ENCODE peak calls at places on chromosomes 16 and 17, in nine cellular contexts. S, C, P, F, I, D, A, E and G are unnamed samples. For H3K36me3, the result is how much of the 10 kb centered on the place peaks cover.

GRCh38 chr16:24071990-24072389 is 184.1 kb upstream of the CACNG3 start:
- DNase-seq in S (no peak), C (no peak), P (no peak), F (no peak), I (no peak), D (no peak), A (no peak), E (no peak), G (no peak)

GRCh38 chr16:325375-326155 is 27.0 kb downstream of the AXIN1 start:
- DNase-seq in S (no peak), C (no peak), P (no peak), F (no peak), I (no peak), D (no peak), A (no peak), E (no peak), G (no peak)

GRCh38 chr17:57861000-57861736 is 11.3 kb upstream of the MRPS23 start:
- DNase-seq in S (no peak), C (peak), P (peak), F (peak), I (peak), D (peak), A (no peak), E (peak), G (peak)

GRCh38 chr17:36750316-36750885 is 149.0 kb downstream of the MRM1 start:
- DNase-seq in S (no peak), C (no peak), P (no peak), F (no peak), I (no peak), D (no peak), A (no peak), E (no peak), G (peak)

GRCh38 chr16:24972608-24973220 is 42.5 kb downstream of the ARHGAP17 start:
- DNase-seq in S (no peak), C (no peak), P (no peak), F (no peak), I (no peak), D (no peak), A (no peak), E (peak), G (no peak)

GRCh38 chr16:28984619-28985135 is at the start of gene LAT:
- DNase-seq in S (no peak), C (no peak), P (no peak), F (no peak), I (peak), D (no peak), A (no peak), E (peak), G (no peak)

GRCh38 chr17:41212524-41213169 is 13.8 kb upstream of the KRTAP9-2 start:
- DNase-seq in S (no peak), C (no peak), P (no peak), F (no peak), I (no peak), D (no peak), A (no peak), E (no peak), G (no peak)

GRCh38 chr16:21235199-21235585 is 1.7 kb downstream of the ANKS4B start:
- DNase-seq in S (no peak), C (no peak), P (no peak), F (no peak), I (no peak), D (no peak), A (no peak), E (no peak), G (no peak)

GRCh38 chr17:10125761-10126553 is 72.4 kb downstream of the GAS7 start:
- DNase-seq in S (no peak), C (no peak), P (no peak), F (no peak), I (no peak), D (no peak), A (no peak), E (no peak), G (no peak)

GRCh38 chr17:28612531-28612930 is 1.5 kb downstream of the RSKR start:
- DNase-seq in S (no peak), C (no peak), P (no peak), F (no peak), I (no peak), D (no peak), A (no peak), E (no peak), G (no peak)

GRCh38 chr16:30061195-30061554 is 4.4 kb upstream of the ALDOA start:
- DNase-seq in S (no peak), C (no peak), P (no peak), F (no peak), I (no peak), D (no peak), A (peak), E (no peak), G (no peak)

GRCh38 chr16:17471745-17472075 is 950 bp upstream of the XYLT1 start:
- DNase-seq in S (no peak), C (no peak), P (no peak), F (no peak), I (no peak), D (no peak), A (no peak), E (no peak), G (no peak)

GRCh38 chr17:73757324-73757942 is 113.2 kb upstream of the SDK2 start:
- DNase-seq in S (no peak), C (no peak), P (no peak), F (no peak), I (no peak), D (no peak), A (no peak), E (no peak), G (no peak)

GRCh38 chr16:53504161-53504663 is 1.2 kb upstream of the AKTIP start:
- DNase-seq in S (peak), C (peak), P (no peak), F (no peak), I (no peak), D (no peak), A (peak), E (peak), G (peak)

GRCh38 chr17:35254107-35254802 is 11.4 kb downstream of the SLFN5 start:
- DNase-seq in S (peak), C (peak), P (no peak), F (peak), I (no peak), D (no peak), A (no peak), E (no peak), G (peak)

GRCh38 chr17:36602924-36603384 is 1.6 kb downstream of the MRM1 start:
- DNase-seq in S (no peak), C (no peak), P (no peak), F (peak), I (peak), D (no peak), A (peak), E (peak), G (peak)

GRCh38 chr17:71792966-71793365 is 327.9 kb upstream of the SOX9 start:
- DNase-seq in S (no peak), C (no peak), P (no peak), F (no peak), I (no peak), D (no peak), A (no peak), E (no peak), G (no peak)

GRCh38 chr17:27247071-27247957 is 46.6 kb upstream of the WSB1 start:
- DNase-seq in S (peak), C (peak), P (no peak), F (no peak), I (no peak), D (no peak), A (no peak), E (no peak), G (peak)

GRCh38 chr17:27929990-27930389 is 36.8 kb upstream of the LYRM9 start:
- DNase-seq in S (no peak), C (no peak), P (no peak), F (no peak), I (no peak), D (no peak), A (no peak), E (no peak), G (no peak)

GRCh38 chr16:74896389-74897370 is 88.2 kb downstream of the WDR59 start:
- DNase-seq in S (no peak), C (no peak), P (no peak), F (peak), I (no peak), D (no peak), A (no peak), E (no peak), G (no peak)

GRCh38 chr16:56860226-56861020 is 4.6 kb upstream of the SLC12A3 start:
- DNase-seq in S (no peak), C (no peak), P (no peak), F (no peak), I (no peak), D (no peak), A (no peak), E (peak), G (no peak)

GRCh38 chr17:78973196-78973595 is 6.5 kb downstream of the LGALS3BP start:
- DNase-seq in S (no peak), C (no peak), P (no peak), F (no peak), I (no peak), D (no peak), A (no peak), E (no peak), G (no peak)

GRCh38 chr16:83903739-83904138 is 4.8 kb downstream of the MLYCD start:
- DNase-seq in S (no peak), C (no peak), P (no peak), F (no peak), I (no peak), D (no peak), A (no peak), E (no peak), G (no peak)

GRCh38 chr17:79988163-79988971 is 47.3 kb downstream of the TBC1D16 start:
- DNase-seq in S (no peak), C (no peak), P (no peak), F (peak), I (no peak), D (no peak), A (no peak), E (no peak), G (peak)

GRCh38 chr17:51046527-51047384 is 73.9 kb downstream of the SPAG9 start:
- DNase-seq in S (no peak), C (peak), P (no peak), F (no peak), I (no peak), D (no peak), A (peak), E (no peak), G (no peak)

GRCh38 chr16:11329080-11329491 is 16.2 kb upstream of the RMI2 start:
- DNase-seq in S (no peak), C (no peak), P (no peak), F (no peak), I (no peak), D (no peak), A (no peak), E (peak), G (no peak)

GRCh38 chr17:74712756-74713155 is at the start of gene CD300LF:
- DNase-seq in S (no peak), C (no peak), P (no peak), F (no peak), I (no peak), D (no peak), A (no peak), E (no peak), G (peak)

GRCh38 chr16:52320930-52321439 is 226.0 kb downstream of the TOX3 start:
- DNase-seq in S (no peak), C (no peak), P (no peak), F (no peak), I (no peak), D (peak), A (no peak), E (no peak), G (no peak)

GRCh38 chr16:55359946-55360345 is 35.9 kb downstream of the IRX6 start:
- DNase-seq in S (no peak), C (no peak), P (no peak), F (no peak), I (no peak), D (no peak), A (no peak), E (no peak), G (no peak)

GRCh38 chr17:61583660-61584264 is 7.3 kb downstream of the NACA2 start:
- DNase-seq in S (no peak), C (no peak), P (no peak), F (no peak), I (no peak), D (no peak), A (no peak), E (no peak), G (no peak)

GRCh38 chr17:29458066-29458465 is 67.9 kb downstream of the TAOK1 start:
- DNase-seq in S (no peak), C (no peak), P (no peak), F (no peak), I (no peak), D (no peak), A (no peak), E (no peak), G (no peak)

GRCh38 chr16:27636453-27637200 is 86.7 kb downstream of the KATNIP start:
- DNase-seq in S (no peak), C (no peak), P (no peak), F (no peak), I (no peak), D (no peak), A (no peak), E (no peak), G (no peak)

GRCh38 chr16:85068746-85069145 is 41.2 kb downstream of the KIAA0513 start:
- DNase-seq in S (no peak), C (no peak), P (no peak), F (no peak), I (no peak), D (no peak), A (no peak), E (no peak), G (no peak)
- H3K36me3 ChIP-seq in S (half or more), C (half or more), P (under half), F (under half), I (under half), D (under half), A (under half), E (under half), G (half or more)

DNA sequence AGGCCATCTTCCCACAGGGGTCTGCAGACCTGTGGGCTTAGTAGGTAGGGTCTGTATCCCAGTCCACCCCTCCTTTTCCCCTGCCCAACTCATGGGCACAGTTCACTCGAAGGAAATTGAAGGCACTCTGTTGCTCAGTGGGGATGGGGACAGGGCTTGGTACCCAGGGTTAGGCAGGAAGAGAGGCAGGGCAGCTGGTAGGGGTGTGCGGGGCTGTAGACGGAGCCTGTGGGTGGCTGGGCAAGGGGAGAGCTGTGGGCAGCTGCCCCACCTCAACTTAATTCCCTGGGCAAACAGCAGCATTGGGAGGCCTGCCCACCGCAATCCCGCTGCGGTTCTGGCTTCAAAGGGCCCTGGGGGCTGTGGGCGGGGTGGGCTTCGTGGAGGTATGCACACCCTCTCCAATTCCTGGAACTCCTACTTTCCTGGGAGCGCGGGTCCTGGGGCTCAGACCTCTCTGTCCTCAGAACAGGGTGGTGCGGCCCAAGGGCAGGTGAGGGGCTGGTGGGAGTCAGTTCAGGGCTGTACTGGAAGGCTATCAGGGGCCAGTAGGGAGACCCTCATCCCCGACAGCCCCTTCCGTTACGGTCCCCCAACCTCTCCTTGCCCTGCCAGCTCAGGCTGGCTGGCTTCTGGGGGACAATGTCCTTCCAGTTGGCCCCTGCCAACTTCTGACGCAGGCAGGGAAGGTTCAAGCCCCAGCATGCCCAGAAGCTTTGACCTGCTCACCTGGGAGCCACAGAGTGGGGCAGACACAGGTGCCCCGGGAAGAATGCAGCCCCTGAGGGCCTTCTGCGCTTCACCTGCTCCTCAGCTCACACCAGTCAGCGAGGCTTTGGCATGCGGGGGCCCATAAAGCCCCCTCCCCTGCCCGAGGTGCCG is 9.1 kb downstream of the FOXJ1 start:
- DNase-seq in S (no peak), C (no peak), P (no peak), F (no peak), I (no peak), D (no peak), A (no peak), E (no peak), G (no peak)
- H3K4me3 ChIP-seq in S (no peak), C (no peak), P (no peak), F (no peak), I (no peak), D (no peak), A (no peak), E (no peak), G (peak)

DNA sequence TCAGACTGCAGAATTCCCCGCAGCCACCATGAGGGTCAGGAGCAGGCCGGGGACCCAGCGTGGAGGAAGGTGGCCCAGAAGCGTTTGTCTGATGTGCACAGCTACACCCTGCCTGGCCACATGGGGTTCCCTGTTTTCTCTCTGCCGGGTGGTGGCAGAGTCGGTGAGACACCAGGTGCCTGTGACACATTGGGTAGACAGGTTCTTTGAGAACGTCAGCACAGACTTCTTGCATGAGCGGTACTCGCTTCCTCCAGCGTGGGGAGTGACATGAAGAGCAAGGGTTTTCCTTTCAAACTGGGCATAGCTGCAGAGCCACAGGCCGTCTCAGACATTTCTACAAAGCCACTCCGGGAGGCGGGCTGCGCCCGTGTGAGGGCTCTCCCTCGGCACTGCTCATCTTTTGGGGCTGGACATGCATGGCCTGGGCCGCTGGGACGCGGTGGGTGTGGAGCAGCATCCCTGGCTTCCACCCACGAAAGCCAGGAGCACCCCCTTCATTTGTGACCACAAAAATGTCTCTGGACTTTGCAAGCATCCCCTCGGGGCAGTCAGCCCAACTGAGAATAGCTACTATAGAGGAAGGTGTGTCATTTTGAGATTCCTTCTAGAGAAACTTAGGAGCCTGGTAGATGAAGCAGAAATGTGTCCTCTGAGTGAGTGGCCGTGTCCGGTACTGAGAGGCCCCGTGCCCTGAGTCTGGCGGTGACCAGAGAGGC is 26.0 kb downstream of the NME3 start:
- DNase-seq in S (no peak), C (no peak), P (no peak), F (no peak), I (no peak), D (no peak), A (no peak), E (no peak), G (no peak)
- H3K36me3 ChIP-seq in S (half or more), C (half or more), P (under half), F (under half), I (half or more), D (under half), A (under half), E (under half), G (half or more)

DNA sequence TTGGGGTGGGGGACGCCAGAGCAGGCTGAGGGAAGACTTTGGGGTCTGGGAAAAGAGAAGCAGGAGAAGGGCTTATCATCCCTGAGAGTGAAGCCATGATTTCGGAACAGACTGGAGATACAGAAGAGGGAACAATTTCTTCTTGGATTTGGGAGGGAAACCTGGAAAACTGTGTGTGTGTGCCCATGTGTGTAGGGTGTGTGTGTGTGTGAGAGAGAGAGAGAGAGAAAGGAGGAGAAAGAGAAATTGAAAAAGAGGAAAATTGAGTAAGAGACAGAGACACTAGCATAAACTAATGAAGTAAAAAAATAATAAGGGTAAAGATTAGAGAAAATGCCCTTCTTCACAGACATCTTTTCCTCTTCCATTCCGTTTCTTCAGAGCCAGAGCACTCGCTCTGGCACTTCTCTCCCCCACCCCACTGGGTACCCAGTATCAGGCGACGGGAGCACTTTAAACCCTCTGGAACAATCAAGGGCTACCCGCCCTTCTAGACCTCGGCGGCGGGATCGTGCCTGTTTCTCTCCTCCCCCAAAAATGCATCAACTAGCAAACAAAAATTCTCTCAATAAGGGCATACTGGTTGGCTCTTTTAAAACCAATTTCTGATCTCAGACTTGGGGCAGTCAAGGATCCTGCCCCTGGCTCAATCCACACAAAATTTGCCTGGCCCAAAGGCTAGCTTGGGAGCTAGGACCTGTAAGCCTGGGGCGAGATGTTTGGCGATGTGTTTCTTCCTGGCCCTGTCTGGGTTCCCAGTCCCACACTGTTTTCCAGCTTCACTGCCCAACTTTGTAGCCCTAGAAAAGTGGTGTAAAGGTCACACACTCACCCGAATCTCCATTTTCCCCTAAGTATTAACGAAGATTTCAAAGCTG is 14.1 kb upstream of the HOXB2 start:
- DNase-seq in S (no peak), C (no peak), P (no peak), F (no peak), I (no peak), D (peak), A (no peak), E (no peak), G (no peak)
- H3K4me3 ChIP-seq in S (no peak), C (peak), P (peak), F (no peak), I (no peak), D (no peak), A (no peak), E (no peak), G (peak)

GRCh38 chr16:5077304-5077703 is 5.7 kb downstream of the ALG1 start:
- DNase-seq in S (no peak), C (no peak), P (no peak), F (no peak), I (no peak), D (no peak), A (no peak), E (no peak), G (no peak)

GRCh38 chr16:5073279-5073629 is 1.6 kb downstream of the ALG1 start:
- DNase-seq in S (no peak), C (no peak), P (no peak), F (no peak), I (no peak), D (no peak), A (no peak), E (no peak), G (no peak)

GRCh38 chr16:5075637-5076036 is 4.0 kb downstream of the ALG1 start:
- DNase-seq in S (no peak), C (no peak), P (no peak), F (no peak), I (no peak), D (no peak), A (no peak), E (no peak), G (no peak)

GRCh38 chr16:5078626-5079025 is 7.0 kb downstream of the ALG1 start:
- DNase-seq in S (no peak), C (no peak), P (no peak), F (no peak), I (no peak), D (no peak), A (no peak), E (no peak), G (no peak)
- H3K36me3 ChIP-seq in S (half or more), C (half or more), P (under half), F (under half), I (under half), D (under half), A (under half), E (under half), G (half or more)